ENCODE peak calls at places on chromosomes 16 and 17, in nine cellular contexts. S is AG10803; D is colonic mucosa; N is lung microvascular endothelial cell; G is stimulated activated CD8-positive, alpha-beta memory T cell treated with anti-CD3 and anti-CD28 coated beads, Interleukin-4, amount 100 ng/mL, for 1 hour; W is stimulated activated CD4-positive, alpha-beta T cell treated with anti-CD3 and anti-CD28 coated beads, TNF-alpha, amount 100 ng/mL, for 48 hours; Q is NCI-H774; P is coronary artery; T is activated CD4-positive, alpha-beta T cell treated with anti-CD3 and anti-CD28 coated beads, Interleukin-2, amount 50 U/mL, for 1 hour. C is an unnamed sample.

GRCh38 chr16:64910351-64910750 is 211.5 kb downstream of the CDH11 start:
- DNase-seq in T (no peak), G (no peak), N (no peak), S (peak; percentile 95), W (no peak), P (peak; percentile 78), Q (no peak), D (peak; percentile 18), C (no peak)

GRCh38 chr16:84947996-84948854 is 63.1 kb downstream of the ZDHHC7 start:
- DNase-seq in Q (no peak), G (no peak), T (no peak), P (no peak), D (no peak), W (no peak), N (no peak), S (no peak), C (no peak)

GRCh38 chr17:82502207-82502606 is 17.3 kb upstream of the FOXK2 start:
- DNase-seq in G (no peak), P (peak; percentile 59), T (no peak), D (no peak), Q (no peak), N (no peak), W (no peak), S (peak; percentile 92), C (no peak)

GRCh38 chr16:5056347-5056746 is 9.4 kb downstream of the C16orf89 start:
- DNase-seq in D (peak; percentile 46), N (peak; percentile 52), G (no peak), Q (no peak), T (peak; percentile 32), P (no peak), S (no peak), W (no peak), C (no peak)

GRCh38 chr17:76421054-76421427 is 31.9 kb downstream of the UBE2O start:
- DNase-seq in P (no peak), Q (no peak), D (no peak), W (no peak), T (no peak), S (peak; percentile 45), G (no peak), N (peak; percentile 47), C (no peak)

GRCh38 chr16:67305216-67306071 is 21.1 kb downstream of the KCTD19 start:
- DNase-seq in W (no peak), T (no peak), N (no peak), D (no peak), Q (no peak), S (no peak), G (no peak), P (no peak), C (no peak)

GRCh38 chr17:64315032-64315490 is 52.0 kb upstream of the TEX2 start:
- DNase-seq in Q (no peak), P (peak; percentile 91), T (no peak), N (peak; percentile 85), W (no peak), G (no peak), S (peak; percentile 66), D (peak; percentile 69), C (no peak)

GRCh38 chr17:48989100-48989499 is 8.1 kb upstream of the IGF2BP1 start:
- DNase-seq in N (no peak), S (no peak), G (no peak), T (no peak), Q (no peak), W (no peak), P (no peak), D (no peak), C (no peak)

GRCh38 chr16:87132361-87133014 is 184.7 kb downstream of the C16orf95 start:
- DNase-seq in T (no peak), W (no peak), D (no peak), N (no peak), Q (no peak), P (no peak), G (no peak), S (peak; percentile 78), C (no peak)

GRCh38 chr17:7837375-7838290 is 3.6 kb downstream of the KDM6B start:
- DNase-seq in W (no peak), N (no peak), G (no peak), Q (no peak), T (no peak), S (no peak), P (no peak), D (no peak), C (peak; percentile 41)

GRCh38 chr17:33500141-33500540 is 207.0 kb upstream of the ASIC2 start:
- DNase-seq in N (peak; percentile 64), P (no peak), S (no peak), D (peak; percentile 22), Q (no peak), T (no peak), W (no peak), G (no peak), C (no peak)

GRCh38 chr16:56950881-56951771 is 10.6 kb upstream of the CETP start:
- DNase-seq in W (peak; percentile 56), S (peak; percentile 59), T (peak; percentile 44), P (no peak), Q (no peak), N (peak; percentile 62), G (peak; percentile 34), D (peak; percentile 37), C (peak; percentile 1)

GRCh38 chr17:2547176-2547575 is 35.5 kb upstream of the METTL16 start:
- DNase-seq in W (no peak), Q (no peak), D (no peak), T (no peak), N (peak; percentile 24), S (peak; percentile 11), P (no peak), G (no peak), C (peak; percentile 11)

GRCh38 chr17:43760254-43760852 is 1.8 kb upstream of the SOST start:
- DNase-seq in G (peak; percentile 71), P (peak; percentile 93), S (peak; percentile 88), D (peak; percentile 97), N (peak; percentile 92), T (peak; percentile 91), Q (peak; percentile 89), W (peak; percentile 90), C (peak; percentile 80)

GRCh38 chr16:75053791-75054555 is 55.1 kb downstream of the ZNRF1 start:
- DNase-seq in Q (no peak), P (no peak), S (no peak), T (no peak), W (no peak), N (peak; percentile 34), G (no peak), D (peak; percentile 97), C (peak; percentile 48)

GRCh38 chr16:65125322-65125721 is 3.5 kb upstream of the CDH11 start:
- DNase-seq in W (no peak), N (no peak), Q (no peak), S (no peak), P (no peak), G (no peak), D (no peak), T (no peak), C (no peak)

GRCh38 chr17:7889166-7889584 is 586 bp downstream of the CHD3 start:
- DNase-seq in D (peak; percentile 98), W (no peak), P (peak; percentile 95), N (peak; percentile 77), G (peak; percentile 3), S (peak; percentile 94), T (peak; percentile 37), Q (peak; percentile 85), C (peak; percentile 98)

GRCh38 chr16:5024632-5025031 is 9.1 kb downstream of the NAGPA start:
- DNase-seq in S (no peak), P (no peak), T (no peak), Q (peak; percentile 12), G (no peak), W (no peak), N (peak; percentile 36), D (peak; percentile 57), C (peak; percentile 60)

GRCh38 chr16:89308391-89309333 is 91.2 kb downstream of the ZNF778 start:
- DNase-seq in G (no peak), N (peak; percentile 45), Q (no peak), P (no peak), W (no peak), D (no peak), T (peak; percentile 47), S (no peak), C (no peak)

GRCh38 chr17:65956814-65957213 is 235.1 kb downstream of the CEP112 start:
- DNase-seq in G (no peak), N (no peak), W (no peak), S (no peak), P (no peak), D (no peak), T (no peak), Q (no peak), C (no peak)

GRCh38 chr17:79990051-79990592 is 45.5 kb downstream of the TBC1D16 start:
- DNase-seq in T (no peak), N (no peak), W (no peak), G (no peak), D (peak; percentile 64), P (no peak), Q (no peak), S (no peak), C (no peak)

GRCh38 chr16:89023151-89023551 is 46.1 kb upstream of the CBFA2T3 start:
- DNase-seq in S (no peak), T (no peak), P (no peak), Q (no peak), W (no peak), G (no peak), D (no peak), N (no peak), C (no peak)

GRCh38 chr16:88334517-88335149 is 48.1 kb upstream of the ZNF469 start:
- DNase-seq in Q (no peak), G (no peak), W (no peak), P (no peak), D (no peak), S (no peak), N (no peak), T (no peak), C (no peak)

GRCh38 chr17:72822358-72823023 is 270.0 kb downstream of the SLC39A11 start:
- DNase-seq in T (no peak), N (peak; percentile 13), D (no peak), G (no peak), S (no peak), Q (no peak), P (no peak), W (no peak), C (no peak)

GRCh38 chr17:20114466-20114865 is 105.3 kb downstream of the SPECC1 start:
- DNase-seq in N (no peak), D (no peak), P (no peak), Q (no peak), G (no peak), W (no peak), T (no peak), S (no peak), C (no peak)

GRCh38 chr16:12532871-12533610 is 270.6 kb downstream of the CPPED1 start:
- DNase-seq in Q (no peak), W (no peak), N (no peak), P (no peak), D (no peak), G (no peak), S (no peak), T (peak; percentile 11), C (no peak)

GRCh38 chr16:60073376-60073775 is 1339.3 kb upstream of the GOT2 start:
- DNase-seq in S (no peak), Q (no peak), T (no peak), N (no peak), D (no peak), P (no peak), G (no peak), W (no peak), C (no peak)

GRCh38 chr16:84379731-84380369 is 11.5 kb downstream of the ATP2C2 start:
- DNase-seq in G (no peak), N (no peak), D (peak; percentile 78), T (no peak), S (no peak), Q (no peak), P (no peak), W (no peak), C (no peak)

GRCh38 chr16:89555780-89556179 is 4.7 kb upstream of the RPL13 start:
- DNase-seq in Q (no peak), S (no peak), W (no peak), P (no peak), N (no peak), T (no peak), G (no peak), D (no peak), C (no peak)

GRCh38 chr17:33039874-33040273 is 48.2 kb downstream of the SPACA3 start:
- DNase-seq in S (peak; percentile 87), Q (no peak), P (no peak), D (peak; percentile 4), G (no peak), W (no peak), T (no peak), N (no peak), C (no peak)

GRCh38 chr17:69478916-69479315 is 64.4 kb downstream of the MAP2K6 start:
- DNase-seq in Q (no peak), N (peak; percentile 34), P (no peak), S (no peak), D (no peak), T (no peak), W (no peak), G (no peak), C (no peak)